ENCODE peak calls at places on chromosomes 13 and 19, in ten cellular contexts. One of them, this sample, is unnamed.

GRCh38 chr13:97058896-97059295 is 64.6 kb upstream of the OXGR1 start:
- DNase-seq in left ventricle myocardium inferior: no peak
- DNase-seq in lower lobe of right lung: no peak
- DNase-seq in endodermal cell: no peak
- DNase-seq in cardiac muscle cell: no peak
- DNase-seq in kidney: no peak
- DNase-seq in testis: no peak
- DNase-seq in heart left ventricle: no peak
- DNase-seq in neural progenitor cell: no peak
- DNase-seq in uterus: no peak
- DNase-seq in this sample: no peak

GRCh38 chr13:44904982-44905381 is 84.3 kb downstream of the NUFIP1 start:
- DNase-seq in kidney: peak; percentile 81
- DNase-seq in uterus: peak; percentile 73
- DNase-seq in cardiac muscle cell: peak; percentile 97
- DNase-seq in left ventricle myocardium inferior: peak; percentile 40
- DNase-seq in heart left ventricle: peak; percentile 26
- DNase-seq in endodermal cell: no peak
- DNase-seq in testis: peak; percentile 75
- DNase-seq in lower lobe of right lung: no peak
- DNase-seq in neural progenitor cell: no peak
- DNase-seq in this sample: peak; percentile 81

GRCh38 chr13:79631260-79631659 is 150.3 kb downstream of the NDFIP2 start:
- DNase-seq in heart left ventricle: no peak
- DNase-seq in testis: no peak
- DNase-seq in uterus: no peak
- DNase-seq in neural progenitor cell: no peak
- DNase-seq in left ventricle myocardium inferior: no peak
- DNase-seq in lower lobe of right lung: no peak
- DNase-seq in endodermal cell: no peak
- DNase-seq in kidney: no peak
- DNase-seq in cardiac muscle cell: peak; percentile 79
- DNase-seq in this sample: no peak

GRCh38 chr19:39390460-39390758 is 497 bp downstream of the PAF1 start:
- DNase-seq in uterus: peak; percentile 78
- DNase-seq in neural progenitor cell: no peak
- DNase-seq in heart left ventricle: no peak
- DNase-seq in cardiac muscle cell: no peak
- DNase-seq in kidney: no peak
- DNase-seq in left ventricle myocardium inferior: no peak
- DNase-seq in endodermal cell: no peak
- DNase-seq in lower lobe of right lung: no peak
- DNase-seq in testis: peak; percentile 86
- DNase-seq in this sample: no peak

GRCh38 chr19:15015946-15016542 is 33.2 kb upstream of the CASP14 start:
- DNase-seq in heart left ventricle: no peak
- DNase-seq in kidney: peak; percentile 36
- DNase-seq in testis: peak; percentile 65
- DNase-seq in left ventricle myocardium inferior: no peak
- DNase-seq in neural progenitor cell: peak; percentile 83
- DNase-seq in endodermal cell: peak; percentile 82
- DNase-seq in uterus: no peak
- DNase-seq in cardiac muscle cell: peak; percentile 36
- DNase-seq in lower lobe of right lung: no peak
- DNase-seq in this sample: no peak

GRCh38 chr13:98022210-98022609 is 68.7 kb downstream of the IPO5 start:
- DNase-seq in uterus: no peak
- DNase-seq in left ventricle myocardium inferior: no peak
- DNase-seq in testis: peak; percentile 35
- DNase-seq in kidney: no peak
- DNase-seq in neural progenitor cell: no peak
- DNase-seq in heart left ventricle: no peak
- DNase-seq in endodermal cell: no peak
- DNase-seq in cardiac muscle cell: peak; percentile 29
- DNase-seq in lower lobe of right lung: no peak
- DNase-seq in this sample: no peak

GRCh38 chr19:29478578-29479565 is 46.9 kb upstream of the VSTM2B start:
- DNase-seq in left ventricle myocardium inferior: no peak
- DNase-seq in heart left ventricle: no peak
- DNase-seq in cardiac muscle cell: no peak
- DNase-seq in lower lobe of right lung: no peak
- DNase-seq in kidney: no peak
- DNase-seq in uterus: no peak
- DNase-seq in endodermal cell: peak; percentile 94
- DNase-seq in testis: no peak
- DNase-seq in neural progenitor cell: peak; percentile 85
- DNase-seq in this sample: no peak

GRCh38 chr13:32840840-32841713 is 175.1 kb upstream of the KL start:
- DNase-seq in heart left ventricle: peak; percentile 37
- DNase-seq in cardiac muscle cell: no peak
- DNase-seq in neural progenitor cell: no peak
- DNase-seq in uterus: no peak
- DNase-seq in kidney: no peak
- DNase-seq in endodermal cell: peak; percentile 17
- DNase-seq in testis: no peak
- DNase-seq in left ventricle myocardium inferior: peak; percentile 57
- DNase-seq in lower lobe of right lung: no peak
- DNase-seq in this sample: no peak

GRCh38 chr13:113897161-113897560 is 33.3 kb upstream of the GAS6 start:
- DNase-seq in kidney: no peak
- DNase-seq in testis: no peak
- DNase-seq in lower lobe of right lung: no peak
- DNase-seq in neural progenitor cell: no peak
- DNase-seq in left ventricle myocardium inferior: no peak
- DNase-seq in uterus: no peak
- DNase-seq in endodermal cell: no peak
- DNase-seq in cardiac muscle cell: peak; percentile 91
- DNase-seq in heart left ventricle: no peak
- DNase-seq in this sample: peak; percentile 60

GRCh38 chr13:67619987-67620386 is 389.9 kb upstream of the PCDH9 start:
- DNase-seq in heart left ventricle: no peak
- DNase-seq in lower lobe of right lung: no peak
- DNase-seq in cardiac muscle cell: no peak
- DNase-seq in kidney: no peak
- DNase-seq in testis: no peak
- DNase-seq in uterus: no peak
- DNase-seq in endodermal cell: no peak
- DNase-seq in left ventricle myocardium inferior: no peak
- DNase-seq in neural progenitor cell: no peak
- DNase-seq in this sample: no peak

GRCh38 chr13:46146898-46147297 is 35.1 kb downstream of the LCP1 start:
- DNase-seq in neural progenitor cell: peak; percentile 41
- DNase-seq in left ventricle myocardium inferior: no peak
- DNase-seq in heart left ventricle: no peak
- DNase-seq in endodermal cell: peak; percentile 76
- DNase-seq in cardiac muscle cell: peak; percentile 42
- DNase-seq in kidney: no peak
- DNase-seq in testis: peak; percentile 21
- DNase-seq in uterus: no peak
- DNase-seq in lower lobe of right lung: no peak
- DNase-seq in this sample: no peak

GRCh38 chr19:41398603-41399002 is 985 bp downstream of the BCKDHA start:
- DNase-seq in left ventricle myocardium inferior: no peak
- DNase-seq in kidney: no peak
- DNase-seq in uterus: no peak
- DNase-seq in cardiac muscle cell: no peak
- DNase-seq in heart left ventricle: no peak
- DNase-seq in endodermal cell: no peak
- DNase-seq in lower lobe of right lung: no peak
- DNase-seq in neural progenitor cell: no peak
- DNase-seq in testis: no peak
- DNase-seq in this sample: no peak
- H3K27ac ChIP-seq in left ventricle myocardium inferior: peak overlapping the region; percentile 96
- H3K27ac ChIP-seq in kidney: no peak overlapping the region
- H3K27ac ChIP-seq in uterus: no peak overlapping the region
- H3K27ac ChIP-seq in cardiac muscle cell: peak overlapping the region; percentile 98
- H3K27ac ChIP-seq in heart left ventricle: no peak overlapping the region
- H3K27ac ChIP-seq in endodermal cell: no peak overlapping the region
- H3K27ac ChIP-seq in lower lobe of right lung: no peak overlapping the region
- H3K27ac ChIP-seq in neural progenitor cell: no peak overlapping the region
- H3K27ac ChIP-seq in testis: no peak overlapping the region
- H3K27ac ChIP-seq in this sample: no peak overlapping the region

DNA sequence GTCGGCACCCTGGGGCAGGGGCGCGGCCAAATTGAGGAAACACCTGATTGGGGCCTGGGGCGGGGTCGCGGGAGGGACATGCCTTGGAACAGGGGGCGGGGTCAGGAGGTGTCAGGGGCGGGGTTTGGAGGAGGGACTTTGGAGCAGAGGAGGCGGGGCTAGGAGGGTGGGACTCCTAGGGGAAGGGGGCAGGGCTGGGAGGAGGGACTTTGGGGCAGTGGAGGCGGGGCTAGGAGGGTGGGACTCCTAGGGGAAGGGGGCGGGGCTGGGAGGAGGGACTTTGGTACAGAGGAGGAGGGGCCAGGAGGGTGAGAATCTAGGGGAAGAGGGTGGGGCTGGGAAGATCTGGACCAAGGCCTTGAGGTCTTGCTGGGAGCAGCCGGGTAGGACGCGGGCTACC is 21.9 kb downstream of the GRIN2D start:
- DNase-seq in left ventricle myocardium inferior: peak; percentile 81
- DNase-seq in neural progenitor cell: peak; percentile 77
- DNase-seq in uterus: peak; percentile 50
- DNase-seq in testis: peak; percentile 86
- DNase-seq in lower lobe of right lung: peak; percentile 89
- DNase-seq in kidney: peak; percentile 93
- DNase-seq in heart left ventricle: peak; percentile 69
- DNase-seq in cardiac muscle cell: peak; percentile 57
- DNase-seq in endodermal cell: peak; percentile 99
- DNase-seq in this sample: no peak
- H3K4me3 ChIP-seq in left ventricle myocardium inferior: peak overlapping the region; percentile 55
- H3K4me3 ChIP-seq in neural progenitor cell: no peak overlapping the region
- H3K4me3 ChIP-seq in uterus: no peak overlapping the region
- H3K4me3 ChIP-seq in testis: peak overlapping the region; percentile 29
- H3K4me3 ChIP-seq in lower lobe of right lung: peak overlapping the region; percentile 37
- H3K4me3 ChIP-seq in kidney: no peak overlapping the region
- H3K4me3 ChIP-seq in heart left ventricle: peak overlapping the region; percentile 26
- H3K4me3 ChIP-seq in cardiac muscle cell: no peak overlapping the region
- H3K4me3 ChIP-seq in endodermal cell: no peak overlapping the region
- H3K4me3 ChIP-seq in this sample: peak overlapping the region; percentile 47

GRCh38 chr19:40888191-40888590 is 6.2 kb upstream of the CYP2A7 start:
- DNase-seq in uterus: no peak
- DNase-seq in kidney: no peak
- DNase-seq in cardiac muscle cell: no peak
- DNase-seq in testis: no peak
- DNase-seq in left ventricle myocardium inferior: no peak
- DNase-seq in lower lobe of right lung: no peak
- DNase-seq in neural progenitor cell: no peak
- DNase-seq in heart left ventricle: no peak
- DNase-seq in endodermal cell: no peak
- DNase-seq in this sample: no peak

GRCh38 chr19:40893112-40893511 is 11.1 kb upstream of the CYP2A7 start:
- DNase-seq in left ventricle myocardium inferior: no peak
- DNase-seq in kidney: no peak
- DNase-seq in heart left ventricle: no peak
- DNase-seq in uterus: no peak
- DNase-seq in lower lobe of right lung: no peak
- DNase-seq in cardiac muscle cell: no peak
- DNase-seq in testis: no peak
- DNase-seq in endodermal cell: no peak
- DNase-seq in neural progenitor cell: no peak
- DNase-seq in this sample: no peak

GRCh38 chr19:40889366-40889765 is 7.3 kb upstream of the CYP2A7 start:
- DNase-seq in left ventricle myocardium inferior: no peak
- DNase-seq in lower lobe of right lung: no peak
- DNase-seq in endodermal cell: no peak
- DNase-seq in uterus: no peak
- DNase-seq in neural progenitor cell: no peak
- DNase-seq in cardiac muscle cell: peak; percentile 1
- DNase-seq in kidney: no peak
- DNase-seq in testis: no peak
- DNase-seq in heart left ventricle: no peak
- DNase-seq in this sample: no peak
- TF ChIP-seq CTCF in left ventricle myocardium inferior: no peak
- TF ChIP-seq CTCF in lower lobe of right lung: no peak
- TF ChIP-seq CTCF in endodermal cell: no peak
- TF ChIP-seq CTCF in uterus: no peak
- TF ChIP-seq CTCF in neural progenitor cell: no peak
- TF ChIP-seq CTCF in cardiac muscle cell: no peak
- TF ChIP-seq CTCF in kidney: no peak
- TF ChIP-seq CTCF in testis: no peak
- TF ChIP-seq CTCF in heart left ventricle: no peak
- TF ChIP-seq CTCF in this sample: no peak

GRCh38 chr13:35836476-35836875 is 294.7 kb downstream of the DCLK1 start:
- DNase-seq in cardiac muscle cell: no peak
- DNase-seq in heart left ventricle: no peak
- DNase-seq in endodermal cell: no peak
- DNase-seq in neural progenitor cell: no peak
- DNase-seq in left ventricle myocardium inferior: no peak
- DNase-seq in kidney: no peak
- DNase-seq in testis: no peak
- DNase-seq in lower lobe of right lung: no peak
- DNase-seq in uterus: no peak
- DNase-seq in this sample: no peak

GRCh38 chr13:35839746-35840273 is 291.4 kb downstream of the DCLK1 start:
- DNase-seq in testis: no peak
- DNase-seq in left ventricle myocardium inferior: no peak
- DNase-seq in neural progenitor cell: no peak
- DNase-seq in lower lobe of right lung: no peak
- DNase-seq in cardiac muscle cell: no peak
- DNase-seq in heart left ventricle: peak; percentile 27
- DNase-seq in kidney: no peak
- DNase-seq in endodermal cell: no peak
- DNase-seq in uterus: no peak
- DNase-seq in this sample: no peak

GRCh38 chr13:35840991-35841604 is 290.1 kb downstream of the DCLK1 start:
- DNase-seq in neural progenitor cell: no peak
- DNase-seq in lower lobe of right lung: no peak
- DNase-seq in kidney: no peak
- DNase-seq in testis: peak; percentile 73
- DNase-seq in heart left ventricle: no peak
- DNase-seq in endodermal cell: no peak
- DNase-seq in left ventricle myocardium inferior: no peak
- DNase-seq in uterus: peak; percentile 43
- DNase-seq in cardiac muscle cell: no peak
- DNase-seq in this sample: no peak

GRCh38 chr13:35833571-35834305 is 297.4 kb downstream of the DCLK1 start:
- DNase-seq in heart left ventricle: no peak
- DNase-seq in endodermal cell: no peak
- DNase-seq in kidney: no peak
- DNase-seq in uterus: no peak
- DNase-seq in cardiac muscle cell: no peak
- DNase-seq in testis: no peak
- DNase-seq in lower lobe of right lung: no peak
- DNase-seq in left ventricle myocardium inferior: no peak
- DNase-seq in neural progenitor cell: no peak
- DNase-seq in this sample: no peak

GRCh38 chr13:35838356-35838755 is 292.8 kb downstream of the DCLK1 start:
- DNase-seq in endodermal cell: no peak
- DNase-seq in heart left ventricle: no peak
- DNase-seq in kidney: no peak
- DNase-seq in uterus: no peak
- DNase-seq in lower lobe of right lung: no peak
- DNase-seq in testis: no peak
- DNase-seq in left ventricle myocardium inferior: no peak
- DNase-seq in cardiac muscle cell: peak; percentile 78
- DNase-seq in neural progenitor cell: no peak
- DNase-seq in this sample: no peak
- H3K27ac ChIP-seq in endodermal cell: no peak overlapping the region
- H3K27ac ChIP-seq in heart left ventricle: peak overlapping the region; percentile 55
- H3K27ac ChIP-seq in kidney: no peak overlapping the region
- H3K27ac ChIP-seq in uterus: peak overlapping the region; percentile 40
- H3K27ac ChIP-seq in lower lobe of right lung: no peak overlapping the region
- H3K27ac ChIP-seq in testis: no peak overlapping the region
- H3K27ac ChIP-seq in left ventricle myocardium inferior: peak overlapping the region; percentile 75
- H3K27ac ChIP-seq in cardiac muscle cell: no peak overlapping the region
- H3K27ac ChIP-seq in neural progenitor cell: no peak overlapping the region
- H3K27ac ChIP-seq in this sample: no peak overlapping the region